ENCODE peak calls at places on chromosomes 13 and 19, in eight cellular contexts. X is AG08395; Q is T follicular helper cell; A is stimulated activated CD8-positive, alpha-beta memory T cell treated with anti-CD3 and anti-CD28 coated beads, Interleukin-12 subunit alpha, Interleukin-12 subunit beta, amount 100 ng/mL, for 1 hour; D is kidney tubule cell; S is NCI-H2029; L is NCI-H510A; E is cardiac muscle cell. W is an unnamed sample.

GRCh38 chr13:36788276-36788675 is 30.7 kb upstream of the RFXAP start:
- DNase-seq in X (peak), Q (no peak), A (no peak), D (peak), S (no peak), L (no peak), E (no peak), W (no peak)

GRCh38 chr13:23776698-23777570 is 112.3 kb downstream of the MIPEP start:
- DNase-seq in X (no peak), Q (no peak), A (no peak), D (no peak), S (no peak), L (no peak), E (peak), W (no peak)

GRCh38 chr13:74074723-74075122 is 59.5 kb downstream of the KLF12 start:
- DNase-seq in X (peak), Q (no peak), A (no peak), D (peak), S (no peak), L (no peak), E (peak), W (no peak)

GRCh38 chr19:53696951-53697350 is 65.2 kb downstream of the DPRX start:
- DNase-seq in X (no peak), Q (no peak), A (no peak), D (no peak), S (no peak), L (no peak), E (peak), W (no peak)

GRCh38 chr13:30235206-30235605 is 72.1 kb downstream of the KATNAL1 start:
- DNase-seq in X (no peak), Q (no peak), A (no peak), D (no peak), S (no peak), L (no peak), E (peak), W (no peak)

GRCh38 chr13:112693831-112694497 is 4.1 kb downstream of the ATP11A start:
- DNase-seq in X (peak), Q (no peak), A (no peak), D (peak), S (peak), L (no peak), E (peak), W (peak)

GRCh38 chr13:40406405-40407138 is 259.9 kb downstream of the FOXO1 start:
- DNase-seq in X (peak), Q (no peak), A (no peak), D (peak), S (no peak), L (no peak), E (peak), W (no peak)

GRCh38 chr19:48311384-48311783 is 14.0 kb upstream of the EMP3 start:
- DNase-seq in X (no peak), Q (no peak), A (no peak), D (no peak), S (no peak), L (no peak), E (no peak), W (no peak)